ENCODE peak calls at places on chromosomes 3 and 15, in nine cellular contexts. F, E, S, G, Z, H, M, C and P are unnamed samples.
A peak's percentile ranks its signal among the peaks of the same experiment; 100 is the strongest.

GRCh38 chr3:69200384-69201068 is 78.1 kb upstream of the LMOD3 start:
- DNase-seq in F (no peak), E (peak; percentile 83), S (peak; percentile 19), G (peak; percentile 76), Z (peak; percentile 78), H (no peak), M (peak; percentile 3), C (peak; percentile 49), P (peak; percentile 98)

GRCh38 chr3:133937061-133937686 is 41.5 kb upstream of the RAB6B start:
- DNase-seq in F (no peak), E (no peak), S (no peak), G (peak; percentile 16), Z (no peak), H (no peak), M (no peak), C (no peak), P (no peak)

GRCh38 chr15:40282870-40283614 is at the start of gene ANKRD63:
- DNase-seq in F (no peak), E (peak; percentile 20), S (no peak), G (no peak), Z (no peak), H (no peak), M (no peak), C (no peak), P (no peak)

GRCh38 chr3:36540898-36541518 is 160.7 kb downstream of the STAC start:
- DNase-seq in F (no peak), E (peak; percentile 71), S (peak; percentile 9), G (no peak), Z (peak; percentile 58), H (no peak), M (peak; percentile 54), C (peak; percentile 68), P (peak; percentile 38)

GRCh38 chr15:31474059-31474868 is 147.6 kb downstream of the KLF13 start:
- DNase-seq in F (no peak), E (no peak), S (no peak), G (no peak), Z (no peak), H (no peak), M (no peak), C (no peak), P (no peak)

GRCh38 chr3:45597581-45597980 is 3.0 kb downstream of the LIMD1 start:
- DNase-seq in F (no peak), E (no peak), S (no peak), G (peak; percentile 25), Z (no peak), H (no peak), M (no peak), C (no peak), P (no peak)

GRCh38 chr3:146498002-146498736 is 28.8 kb upstream of the PLSCR2 start:
- DNase-seq in F (no peak), E (no peak), S (no peak), G (no peak), Z (no peak), H (no peak), M (no peak), C (no peak), P (no peak)

GRCh38 chr3:71542548-71543370 is 40.8 kb downstream of the FOXP1 start:
- DNase-seq in F (peak; percentile 60), E (peak; percentile 60), S (peak; percentile 92), G (peak; percentile 91), Z (peak; percentile 92), H (peak; percentile 80), M (peak; percentile 99), C (peak; percentile 96), P (peak; percentile 18)

GRCh38 chr15:63041982-63042878 is at the start of gene TPM1:
- DNase-seq in F (peak; percentile 81), E (peak; percentile 49), S (peak; percentile 93), G (peak; percentile 85), Z (peak; percentile 54), H (peak; percentile 66), M (peak; percentile 95), C (peak; percentile 91), P (peak; percentile 74)

GRCh38 chr3:66466606-66467270 is 34.1 kb downstream of the LRIG1 start:
- DNase-seq in F (no peak), E (no peak), S (no peak), G (no peak), Z (no peak), H (no peak), M (no peak), C (no peak), P (no peak)

GRCh38 chr15:86178845-86179244 is 99.2 kb downstream of the AGBL1 start:
- DNase-seq in F (no peak), E (no peak), S (no peak), G (no peak), Z (no peak), H (no peak), M (no peak), C (no peak), P (no peak)

GRCh38 chr3:159619341-159619885 is 369.2 kb upstream of the IL12A start:
- DNase-seq in F (no peak), E (peak; percentile 79), S (peak; percentile 36), G (no peak), Z (peak; percentile 60), H (no peak), M (peak; percentile 75), C (peak; percentile 37), P (no peak)

GRCh38 chr15:40264321-40265153 is 18.3 kb downstream of the ANKRD63 start:
- DNase-seq in F (no peak), E (no peak), S (no peak), G (no peak), Z (no peak), H (no peak), M (no peak), C (no peak), P (no peak)

GRCh38 chr3:188583476-188584161 is 429.7 kb downstream of the LPP start:
- DNase-seq in F (no peak), E (peak; percentile 73), S (peak; percentile 29), G (peak; percentile 67), Z (peak; percentile 18), H (no peak), M (no peak), C (no peak), P (peak; percentile 33)

GRCh38 chr3:128480278-128480677 is 12.7 kb downstream of the GATA2 start:
- DNase-seq in F (no peak), E (no peak), S (no peak), G (no peak), Z (no peak), H (no peak), M (no peak), C (no peak), P (no peak)

GRCh38 chr15:25171111-25171811 is 216.5 kb downstream of the SNRPN start:
- DNase-seq in F (no peak), E (no peak), S (no peak), G (peak; percentile 14), Z (no peak), H (peak; percentile 36), M (no peak), C (no peak), P (no peak)

GRCh38 chr15:28273468-28273867 is 48.5 kb downstream of the HERC2 start:
- DNase-seq in F (no peak), E (no peak), S (peak; percentile 34), G (no peak), Z (peak; percentile 7), H (no peak), M (no peak), C (peak; percentile 13), P (no peak)

DNA sequence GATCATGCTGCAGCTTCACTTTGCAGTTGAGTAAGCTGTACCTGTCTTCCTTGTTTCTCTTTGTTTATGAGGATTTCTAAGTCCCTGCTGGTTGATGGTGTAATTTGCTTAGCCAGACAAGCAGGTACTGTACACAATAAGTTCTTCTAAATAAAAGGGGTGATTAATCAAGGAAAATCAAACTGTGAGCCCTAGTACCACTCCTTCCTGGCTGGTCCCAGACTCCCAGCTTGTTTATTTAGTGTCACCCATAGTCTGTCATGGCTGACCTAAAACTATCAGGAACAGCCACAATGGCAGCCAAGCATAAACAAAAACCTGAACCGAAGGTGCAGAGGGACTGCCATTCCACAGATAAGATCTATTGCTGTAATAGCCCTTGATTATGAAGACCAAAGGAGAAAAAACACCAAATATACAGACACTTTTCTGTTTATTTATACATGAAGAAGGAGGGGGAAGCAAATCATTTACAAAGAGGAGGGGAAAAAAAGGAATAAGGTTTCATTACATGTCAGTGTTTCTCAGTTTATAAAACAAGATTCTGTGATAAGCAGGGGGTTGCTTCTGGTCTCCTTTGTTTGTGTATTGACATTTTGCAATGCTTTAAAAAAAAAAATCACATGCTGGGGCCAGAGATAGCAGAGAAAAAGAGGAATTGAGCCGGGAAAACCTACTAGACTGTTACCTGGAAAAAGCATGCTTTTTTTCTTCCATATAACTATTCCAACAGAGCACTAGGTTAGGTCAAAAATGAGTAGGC is 182.4 kb upstream of the DPH6 start:
- DNase-seq in F (no peak), E (peak; percentile 55), S (no peak), G (no peak), Z (no peak), H (no peak), M (no peak), C (no peak), P (peak; percentile 26)
- TF ChIP-seq CTCF in F (no peak), E (no peak), S (no peak), G (no peak), Z (no peak), H (no peak), M (no peak), C (no peak), P (no peak)

DNA sequence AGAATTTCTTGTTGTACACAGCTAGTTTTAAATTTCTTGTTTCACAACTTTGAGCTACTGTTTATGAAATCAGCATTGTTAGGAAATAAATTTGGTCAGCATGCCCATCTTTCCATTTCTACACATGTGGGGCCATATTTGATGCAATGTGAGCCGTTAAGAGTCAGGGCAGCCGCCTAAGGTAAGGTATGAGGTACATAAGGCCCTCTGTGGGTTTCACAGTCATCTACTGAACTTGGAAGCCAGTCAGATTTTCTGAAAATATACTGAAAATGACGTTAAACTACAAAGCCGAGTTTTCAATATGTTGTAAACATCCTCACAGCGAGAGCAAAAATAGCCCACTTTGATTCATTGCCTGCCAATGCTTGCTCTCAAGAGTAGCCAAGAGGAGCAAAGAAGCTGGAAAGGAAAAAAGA is 94.7 kb upstream of the PDZRN3 start:
- DNase-seq in F (no peak), E (no peak), S (peak; percentile 83), G (no peak), Z (peak; percentile 81), H (no peak), M (peak; percentile 76), C (peak; percentile 72), P (no peak)
- H3K4me3 ChIP-seq in F (peak overlapping the region; percentile 10), E (no peak overlapping the region), S (peak overlapping the region; percentile 12), G (no peak overlapping the region), Z (no peak overlapping the region), H (no peak overlapping the region), M (peak overlapping the region; percentile 0), C (peak overlapping the region; percentile 29), P (no peak overlapping the region)

DNA sequence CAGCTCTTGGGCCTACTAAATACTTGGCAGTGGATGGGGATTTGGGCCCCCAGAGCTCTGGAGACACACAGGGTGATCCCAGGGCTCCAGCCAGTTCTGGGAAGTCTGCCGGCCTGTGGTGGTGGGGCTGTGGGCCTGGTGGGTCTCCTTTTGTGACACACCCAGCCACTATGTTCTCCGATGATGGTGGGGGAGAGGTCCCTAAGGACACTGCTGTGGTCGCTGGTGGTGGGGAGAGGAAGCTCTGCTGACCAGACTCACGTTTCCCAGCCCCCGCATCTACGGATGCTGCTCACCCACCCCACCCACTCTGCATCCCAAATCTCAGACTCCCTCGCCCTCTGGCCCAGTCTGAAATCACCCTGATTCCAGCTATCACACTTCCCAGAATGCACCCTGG is 396 bp downstream of the PLA2G4D start:
- DNase-seq in F (no peak), E (no peak), S (no peak), G (no peak), Z (no peak), H (no peak), M (no peak), C (no peak), P (no peak)
- TF ChIP-seq CTCF in F (no peak), E (no peak), S (no peak), G (no peak), Z (no peak), H (no peak), M (no peak), C (no peak), P (no peak)

GRCh38 chr3:195748661-195749060 is 27.9 kb downstream of the MUC20 start:
- DNase-seq in F (no peak), E (no peak), S (no peak), G (no peak), Z (no peak), H (no peak), M (no peak), C (no peak), P (no peak)
- H3K4me3 ChIP-seq in F (no peak overlapping the region), E (no peak overlapping the region), S (no peak overlapping the region), G (no peak overlapping the region), Z (no peak overlapping the region), H (no peak overlapping the region), M (no peak overlapping the region), C (no peak overlapping the region), P (no peak overlapping the region)